ENCODE peak calls at places on chromosomes 11 and 22, in six cellular contexts. Q is activated CD4-positive, alpha-beta T cell treated with anti-CD3 and anti-CD28 coated beads for 1 hour; P is activated CD8-positive, alpha-beta T cell treated with anti-CD3 and anti-CD28 coated beads for 36 hours; R is activated T-cell treated with anti-CD3 and anti-CD28 coated beads, Interleukin-2, amount 50 U/mL, for 72 hours; Y is A549; G is NCI-H2171 treated with DMSO at 0.1 percent for 48 hours. V is an unnamed sample.

GRCh38 chr22:49738006-49738405 is 89.7 kb downstream of the BRD1 start:
- DNase-seq in P (no peak), R (no peak), Q (no peak), G (no peak), Y (no peak), V (no peak)

GRCh38 chr11:15208570-15209222 is 94.0 kb downstream of the INSC start:
- DNase-seq in G (peak), P (peak), Q (peak), R (peak), Y (peak), V (peak)

GRCh38 chr11:13939952-13940610 is 22.4 kb upstream of the SPON1 start:
- DNase-seq in R (no peak), P (no peak), G (no peak), Q (no peak), Y (peak), V (no peak)

GRCh38 chr22:25775501-25775900 is 33.5 kb downstream of the MYO18B start:
- DNase-seq in Y (no peak), G (no peak), P (no peak), R (no peak), Q (no peak), V (no peak)

GRCh38 chr11:67303989-67304411 is 670 bp downstream of the SSH3 start:
- DNase-seq in Q (no peak), Y (no peak), R (no peak), P (peak), G (no peak), V (peak)

GRCh38 chr22:36461665-36462474 is 19.6 kb downstream of the TXN2 start:
- DNase-seq in G (peak), Y (peak), R (no peak), Q (no peak), P (no peak), V (no peak)

GRCh38 chr22:22770280-22770871 is 117.2 kb upstream of the IGLL5 start:
- DNase-seq in Y (peak), P (peak), G (peak), Q (peak), R (peak), V (peak)

GRCh38 chr22:22754961-22755777 is 110.8 kb downstream of the GGTLC2 start:
- DNase-seq in R (no peak), Q (no peak), G (no peak), Y (no peak), P (no peak), V (no peak)

GRCh38 chr11:109728056-109728455 is 306.1 kb downstream of the C11orf87 start:
- DNase-seq in G (no peak), Y (peak), P (no peak), R (no peak), Q (no peak), V (no peak)

GRCh38 chr11:30310623-30311022 is 12.3 kb upstream of the ARL14EP start:
- DNase-seq in G (no peak), Y (no peak), P (no peak), Q (no peak), R (no peak), V (no peak)

GRCh38 chr11:120893431-120894206 is 130.3 kb upstream of the TBCEL start:
- DNase-seq in G (peak), Y (no peak), R (no peak), P (no peak), Q (no peak), V (no peak)

V was measured in stimulated activated naive CD8-positive, alpha-beta T cell treated with anti-CD3 and anti-CD28 coated beads, Interleukin-15, Interleukin-2, amounts not matched to agents 100 U/mL and 50 U/mL, for 24 hours.